ENCODE peak calls at places on chromosome 7, in nine cellular contexts. One of them, this sample, is unnamed.

GRCh38 chr7:134875867-134876266 is 96.4 kb downstream of the CALD1 start:
- DNase-seq in AG10803: peak; percentile 64
- DNase-seq in fibroblast of pulmonary artery: peak; percentile 67
- DNase-seq in A549: no peak
- DNase-seq in lower lobe of right lung: no peak
- DNase-seq in mammary epithelial cell: no peak
- DNase-seq in CD8-positive, alpha-beta T cell: no peak
- DNase-seq in tibial nerve: no peak
- DNase-seq in Panc1: no peak
- DNase-seq in this sample: peak; percentile 86

GRCh38 chr7:44373418-44373740 is 48.0 kb upstream of the CAMK2B start:
- DNase-seq in CD8-positive, alpha-beta T cell: no peak
- DNase-seq in A549: no peak
- DNase-seq in mammary epithelial cell: no peak
- DNase-seq in lower lobe of right lung: no peak
- DNase-seq in Panc1: no peak
- DNase-seq in AG10803: no peak
- DNase-seq in fibroblast of pulmonary artery: no peak
- DNase-seq in tibial nerve: no peak
- DNase-seq in this sample: no peak

GRCh38 chr7:123929107-123929506 is 4.1 kb downstream of the SPAM1 start:
- DNase-seq in tibial nerve: no peak
- DNase-seq in A549: no peak
- DNase-seq in Panc1: no peak
- DNase-seq in CD8-positive, alpha-beta T cell: no peak
- DNase-seq in lower lobe of right lung: no peak
- DNase-seq in AG10803: no peak
- DNase-seq in mammary epithelial cell: peak; percentile 79
- DNase-seq in fibroblast of pulmonary artery: no peak
- DNase-seq in this sample: no peak

GRCh38 chr7:117975436-117975835 is 102.2 kb upstream of the CTTNBP2 start:
- DNase-seq in mammary epithelial cell: no peak
- DNase-seq in fibroblast of pulmonary artery: no peak
- DNase-seq in tibial nerve: peak; percentile 79
- DNase-seq in A549: no peak
- DNase-seq in CD8-positive, alpha-beta T cell: no peak
- DNase-seq in AG10803: no peak
- DNase-seq in Panc1: no peak
- DNase-seq in lower lobe of right lung: no peak
- DNase-seq in this sample: no peak

GRCh38 chr7:147406521-147407115 is 1183.9 kb upstream of the C7orf33 start:
- DNase-seq in AG10803: peak; percentile 58
- DNase-seq in CD8-positive, alpha-beta T cell: no peak
- DNase-seq in A549: no peak
- DNase-seq in mammary epithelial cell: no peak
- DNase-seq in fibroblast of pulmonary artery: peak; percentile 58
- DNase-seq in tibial nerve: no peak
- DNase-seq in Panc1: no peak
- DNase-seq in lower lobe of right lung: no peak
- DNase-seq in this sample: peak; percentile 61

GRCh38 chr7:21920931-21921330 is 24.8 kb downstream of the CDCA7L start:
- DNase-seq in A549: no peak
- DNase-seq in Panc1: no peak
- DNase-seq in fibroblast of pulmonary artery: no peak
- DNase-seq in mammary epithelial cell: no peak
- DNase-seq in CD8-positive, alpha-beta T cell: no peak
- DNase-seq in tibial nerve: no peak
- DNase-seq in AG10803: no peak
- DNase-seq in lower lobe of right lung: no peak
- DNase-seq in this sample: no peak

GRCh38 chr7:48876087-48876486 is 48.3 kb upstream of the CDC14C start:
- DNase-seq in A549: no peak
- DNase-seq in CD8-positive, alpha-beta T cell: no peak
- DNase-seq in lower lobe of right lung: no peak
- DNase-seq in AG10803: no peak
- DNase-seq in tibial nerve: no peak
- DNase-seq in mammary epithelial cell: no peak
- DNase-seq in fibroblast of pulmonary artery: no peak
- DNase-seq in Panc1: no peak
- DNase-seq in this sample: no peak

GRCh38 chr7:156941393-156942182 is 7.9 kb upstream of the NOM1 start:
- DNase-seq in AG10803: no peak
- DNase-seq in Panc1: no peak
- DNase-seq in lower lobe of right lung: no peak
- DNase-seq in fibroblast of pulmonary artery: no peak
- DNase-seq in CD8-positive, alpha-beta T cell: no peak
- DNase-seq in A549: no peak
- DNase-seq in mammary epithelial cell: no peak
- DNase-seq in tibial nerve: no peak
- DNase-seq in this sample: no peak

GRCh38 chr7:507623-508305 is 11.9 kb downstream of the PDGFA start:
- DNase-seq in lower lobe of right lung: peak; percentile 31
- DNase-seq in Panc1: no peak
- DNase-seq in fibroblast of pulmonary artery: no peak
- DNase-seq in A549: no peak
- DNase-seq in tibial nerve: no peak
- DNase-seq in AG10803: no peak
- DNase-seq in CD8-positive, alpha-beta T cell: no peak
- DNase-seq in mammary epithelial cell: no peak
- DNase-seq in this sample: no peak

GRCh38 chr7:73659983-73660382 is 7.6 kb upstream of the VPS37D start:
- DNase-seq in A549: no peak
- DNase-seq in Panc1: no peak
- DNase-seq in tibial nerve: no peak
- DNase-seq in fibroblast of pulmonary artery: no peak
- DNase-seq in mammary epithelial cell: no peak
- DNase-seq in lower lobe of right lung: no peak
- DNase-seq in AG10803: no peak
- DNase-seq in CD8-positive, alpha-beta T cell: no peak
- DNase-seq in this sample: no peak

GRCh38 chr7:43439631-43440401 is 143.1 kb upstream of the STK17A start:
- DNase-seq in lower lobe of right lung: peak; percentile 59
- DNase-seq in tibial nerve: no peak
- DNase-seq in CD8-positive, alpha-beta T cell: no peak
- DNase-seq in Panc1: peak; percentile 43
- DNase-seq in fibroblast of pulmonary artery: peak; percentile 66
- DNase-seq in A549: peak; percentile 75
- DNase-seq in AG10803: peak; percentile 59
- DNase-seq in mammary epithelial cell: peak; percentile 26
- DNase-seq in this sample: peak; percentile 76

GRCh38 chr7:119175916-119176627 is 951.6 kb downstream of the ANKRD7 start:
- DNase-seq in CD8-positive, alpha-beta T cell: no peak
- DNase-seq in A549: peak; percentile 2
- DNase-seq in AG10803: peak; percentile 3
- DNase-seq in lower lobe of right lung: no peak
- DNase-seq in fibroblast of pulmonary artery: peak; percentile 67
- DNase-seq in tibial nerve: peak; percentile 75
- DNase-seq in mammary epithelial cell: peak; percentile 42
- DNase-seq in Panc1: peak; percentile 41
- DNase-seq in this sample: peak; percentile 80

DNA sequence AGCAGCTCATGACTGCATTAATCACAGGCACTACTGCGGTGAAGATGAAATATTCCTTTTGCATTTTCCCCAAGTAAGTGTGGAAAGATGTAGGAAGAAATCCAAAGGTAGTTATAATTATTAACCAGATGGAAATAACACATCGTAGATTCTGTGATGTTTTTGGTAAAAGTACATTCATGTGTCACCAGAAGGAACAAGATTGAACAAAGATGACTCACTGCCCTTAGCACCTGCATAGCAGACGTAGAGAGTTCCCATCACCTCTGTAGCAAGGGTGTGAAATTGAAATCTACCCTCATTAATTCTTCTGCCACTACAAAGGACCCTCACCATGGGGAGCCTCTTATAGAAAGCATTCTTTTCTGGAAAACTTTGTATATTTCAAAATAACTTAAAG is 37.0 kb downstream of the SMURF1 start:
- DNase-seq in Panc1: no peak
- DNase-seq in fibroblast of pulmonary artery: no peak
- DNase-seq in tibial nerve: no peak
- DNase-seq in mammary epithelial cell: peak; percentile 76
- DNase-seq in lower lobe of right lung: no peak
- DNase-seq in AG10803: peak; percentile 63
- DNase-seq in CD8-positive, alpha-beta T cell: no peak
- DNase-seq in A549: no peak
- DNase-seq in this sample: no peak
- H3K4me3 ChIP-seq in Panc1: no peak overlapping the region
- H3K4me3 ChIP-seq in fibroblast of pulmonary artery: no peak overlapping the region
- H3K4me3 ChIP-seq in tibial nerve: no peak overlapping the region
- H3K4me3 ChIP-seq in mammary epithelial cell: no peak overlapping the region
- H3K4me3 ChIP-seq in lower lobe of right lung: no peak overlapping the region
- H3K4me3 ChIP-seq in AG10803: no peak overlapping the region
- H3K4me3 ChIP-seq in CD8-positive, alpha-beta T cell: no peak overlapping the region
- H3K4me3 ChIP-seq in A549: no peak overlapping the region
- H3K4me3 ChIP-seq in this sample: no peak overlapping the region

DNA sequence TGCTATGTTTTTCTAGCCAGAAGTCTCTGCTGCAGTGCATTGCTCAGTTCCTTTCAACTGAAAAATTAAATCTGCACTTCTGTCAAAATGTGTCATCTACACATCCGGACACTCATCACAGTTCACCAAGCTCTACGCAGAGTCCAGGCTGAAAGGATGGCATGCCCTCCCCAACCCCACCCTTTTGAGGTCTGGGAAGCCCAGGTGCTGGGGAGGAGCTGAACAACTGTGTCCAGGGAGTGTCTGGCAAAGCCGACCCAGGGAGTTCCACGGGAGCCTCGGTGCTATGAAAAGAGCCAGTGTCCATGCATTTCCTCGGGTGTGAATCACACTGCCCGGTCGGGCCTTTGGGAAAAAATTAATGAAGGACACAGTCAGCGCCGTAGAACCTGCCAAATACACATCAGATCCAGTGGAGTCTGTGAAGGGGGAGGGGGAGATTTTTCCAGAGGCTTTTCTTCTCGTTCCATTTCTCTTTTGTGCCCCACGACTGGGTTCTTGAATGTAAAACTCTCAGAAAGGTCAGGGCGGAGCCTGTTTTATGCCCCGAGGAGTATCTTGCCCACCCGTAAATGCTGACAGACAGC is 738 bp upstream of the PALS2 start:
- DNase-seq in mammary epithelial cell: peak; percentile 92
- DNase-seq in lower lobe of right lung: no peak
- DNase-seq in Panc1: no peak
- DNase-seq in fibroblast of pulmonary artery: peak; percentile 24
- DNase-seq in tibial nerve: peak; percentile 8
- DNase-seq in AG10803: peak; percentile 44
- DNase-seq in A549: peak; percentile 33
- DNase-seq in CD8-positive, alpha-beta T cell: no peak
- DNase-seq in this sample: peak; percentile 19
- H3K4me3 ChIP-seq in mammary epithelial cell: peak overlapping the region; percentile 84
- H3K4me3 ChIP-seq in lower lobe of right lung: peak overlapping the region; percentile 76
- H3K4me3 ChIP-seq in Panc1: peak overlapping the region; percentile 65
- H3K4me3 ChIP-seq in fibroblast of pulmonary artery: peak overlapping the region; percentile 66
- H3K4me3 ChIP-seq in tibial nerve: peak overlapping the region; percentile 59
- H3K4me3 ChIP-seq in AG10803: peak overlapping the region; percentile 76
- H3K4me3 ChIP-seq in A549: peak overlapping the region; percentile 65
- H3K4me3 ChIP-seq in CD8-positive, alpha-beta T cell: peak overlapping the region; percentile 88
- H3K4me3 ChIP-seq in this sample: peak overlapping the region; percentile 81

GRCh38 chr7:155374276-155375252 is 76.9 kb downstream of the INSIG1 start:
- DNase-seq in mammary epithelial cell: no peak
- DNase-seq in AG10803: no peak
- DNase-seq in A549: no peak
- DNase-seq in lower lobe of right lung: no peak
- DNase-seq in tibial nerve: no peak
- DNase-seq in fibroblast of pulmonary artery: no peak
- DNase-seq in CD8-positive, alpha-beta T cell: no peak
- DNase-seq in Panc1: no peak
- DNase-seq in this sample: no peak
- H3K4me3 ChIP-seq in mammary epithelial cell: no peak overlapping the region
- H3K4me3 ChIP-seq in AG10803: no peak overlapping the region
- H3K4me3 ChIP-seq in A549: no peak overlapping the region
- H3K4me3 ChIP-seq in lower lobe of right lung: peak overlapping the region; percentile 33
- H3K4me3 ChIP-seq in tibial nerve: peak overlapping the region; percentile 28
- H3K4me3 ChIP-seq in fibroblast of pulmonary artery: no peak overlapping the region
- H3K4me3 ChIP-seq in CD8-positive, alpha-beta T cell: no peak overlapping the region
- H3K4me3 ChIP-seq in Panc1: peak overlapping the region; percentile 16
- H3K4me3 ChIP-seq in this sample: no peak overlapping the region

DNA sequence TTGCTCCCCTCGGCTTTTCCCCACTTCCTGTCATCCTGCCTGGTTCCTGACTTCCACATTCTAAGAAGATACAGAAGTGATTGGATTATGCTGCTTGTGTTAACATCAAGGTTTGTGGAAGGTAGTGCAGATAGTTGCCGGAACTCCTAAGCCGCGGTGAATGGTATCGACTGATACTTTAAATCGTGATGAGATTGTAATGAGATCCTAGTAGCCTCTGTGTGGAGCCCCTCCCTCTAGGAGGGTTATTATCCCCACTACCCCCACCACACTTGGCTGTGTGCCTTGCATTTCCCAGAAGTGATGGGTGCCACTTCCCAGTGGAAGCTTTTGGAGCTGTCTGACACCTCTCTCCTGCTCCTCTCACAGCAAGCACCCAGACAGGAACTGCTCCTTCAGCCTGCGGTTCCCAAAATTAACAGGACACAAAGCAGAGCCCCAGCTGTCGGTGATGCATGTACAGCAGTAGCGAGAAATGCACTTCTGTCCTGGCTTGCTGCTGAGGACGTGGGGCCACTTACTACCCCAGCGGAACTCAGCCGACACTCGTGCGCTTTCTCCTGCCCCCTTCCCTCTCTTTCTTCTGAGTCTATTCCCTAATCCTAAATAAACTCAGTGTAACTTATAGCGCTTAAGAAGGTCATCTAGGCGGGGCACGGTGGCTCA is 52.5 kb downstream of the PRKAG2 start:
- DNase-seq in Panc1: no peak
- DNase-seq in AG10803: no peak
- DNase-seq in tibial nerve: no peak
- DNase-seq in CD8-positive, alpha-beta T cell: no peak
- DNase-seq in fibroblast of pulmonary artery: no peak
- DNase-seq in mammary epithelial cell: no peak
- DNase-seq in lower lobe of right lung: peak; percentile 20
- DNase-seq in A549: no peak
- DNase-seq in this sample: no peak
- H3K4me3 ChIP-seq in Panc1: no peak overlapping the region
- H3K4me3 ChIP-seq in AG10803: no peak overlapping the region
- H3K4me3 ChIP-seq in tibial nerve: no peak overlapping the region
- H3K4me3 ChIP-seq in CD8-positive, alpha-beta T cell: no peak overlapping the region
- H3K4me3 ChIP-seq in fibroblast of pulmonary artery: peak overlapping the region; percentile 3
- H3K4me3 ChIP-seq in mammary epithelial cell: no peak overlapping the region
- H3K4me3 ChIP-seq in lower lobe of right lung: no peak overlapping the region
- H3K4me3 ChIP-seq in A549: no peak overlapping the region
- H3K4me3 ChIP-seq in this sample: peak overlapping the region; percentile 33

DNA sequence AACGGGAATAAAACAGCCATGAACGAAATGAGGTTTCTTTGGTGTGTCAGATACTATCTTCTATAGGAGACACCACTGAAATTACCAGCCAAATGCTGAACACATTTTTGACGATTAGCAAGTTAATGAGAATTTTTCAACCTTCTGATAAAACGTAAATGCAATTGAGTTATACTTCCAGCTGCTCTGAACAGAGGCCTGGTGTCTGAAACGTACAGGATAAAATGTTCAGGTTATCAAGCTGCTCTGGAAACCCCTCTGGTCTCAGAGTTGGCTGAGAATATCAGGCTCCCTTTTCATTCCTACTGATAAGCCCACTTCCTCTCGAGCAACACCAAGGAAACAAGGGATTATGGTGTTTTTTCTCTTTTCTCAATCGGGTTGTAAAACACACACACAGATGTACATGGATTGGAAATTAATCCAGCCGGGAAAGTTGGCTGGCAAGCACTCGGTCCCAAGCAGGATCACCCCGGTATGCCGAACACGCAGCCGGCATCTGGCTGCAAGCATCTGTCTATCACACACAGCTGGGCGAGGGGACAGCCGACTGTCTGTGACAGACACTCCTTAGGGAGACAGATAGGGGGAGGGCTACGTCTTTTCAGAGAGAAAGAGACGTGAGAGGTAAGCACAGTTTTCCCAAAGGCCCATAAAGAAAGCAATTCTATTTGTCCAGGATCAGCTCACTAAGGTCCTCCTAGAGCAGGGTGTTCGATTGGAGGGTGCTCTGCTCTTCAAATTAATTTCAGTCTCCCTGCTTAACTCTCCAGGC is 171.8 kb downstream of the PRKAG2 start:
- DNase-seq in tibial nerve: no peak
- DNase-seq in Panc1: no peak
- DNase-seq in fibroblast of pulmonary artery: no peak
- DNase-seq in AG10803: no peak
- DNase-seq in A549: no peak
- DNase-seq in lower lobe of right lung: peak; percentile 23
- DNase-seq in CD8-positive, alpha-beta T cell: no peak
- DNase-seq in mammary epithelial cell: no peak
- DNase-seq in this sample: no peak
- H3K4me3 ChIP-seq in tibial nerve: no peak overlapping the region
- H3K4me3 ChIP-seq in Panc1: no peak overlapping the region
- H3K4me3 ChIP-seq in fibroblast of pulmonary artery: no peak overlapping the region
- H3K4me3 ChIP-seq in AG10803: no peak overlapping the region
- H3K4me3 ChIP-seq in A549: no peak overlapping the region
- H3K4me3 ChIP-seq in lower lobe of right lung: peak overlapping the region; percentile 1
- H3K4me3 ChIP-seq in CD8-positive, alpha-beta T cell: no peak overlapping the region
- H3K4me3 ChIP-seq in mammary epithelial cell: no peak overlapping the region
- H3K4me3 ChIP-seq in this sample: peak overlapping the region; percentile 8